ENCODE peak calls at places on chromosomes 12 and 14, in seven cellular contexts. C is prostate gland, D is brain microvascular endothelial cell, P is cardiac fibroblast, V is bronchial epithelial cell, R is IMR-90, U is stomach. E is an unnamed sample.

GRCh38 chr14:71415404-71415690 is 508.1 kb downstream of the PCNX1 start:
- DNase-seq in C (no peak), D (peak), V (no peak), R (peak), P (peak), U (no peak), E (peak)

GRCh38 chr14:101118746-101119610 is 215.5 kb upstream of the RTL1 start:
- DNase-seq in P (no peak), V (no peak), C (peak), D (no peak), R (no peak), U (peak), E (no peak)

GRCh38 chr12:102427542-102427923 is 52.8 kb downstream of the IGF1 start:
- DNase-seq in R (no peak), P (no peak), D (no peak), V (no peak), C (no peak), U (no peak), E (no peak)

GRCh38 chr12:26271024-26271423 is 75.7 kb downstream of the SSPN start:
- DNase-seq in P (peak), V (peak), U (no peak), D (peak), C (no peak), R (peak), E (no peak)

GRCh38 chr12:84632556-84632955 is 280.0 kb downstream of the SLC6A15 start:
- DNase-seq in U (no peak), P (no peak), R (no peak), D (no peak), V (no peak), C (no peak), E (no peak)

GRCh38 chr14:105249175-105250007 is 1.1 kb downstream of the BTBD6 start:
- DNase-seq in U (peak), R (peak), D (peak), C (no peak), P (peak), V (peak), E (peak)

GRCh38 chr12:38895446-38895845 is 9.9 kb downstream of the CPNE8 start:
- DNase-seq in D (no peak), V (no peak), P (no peak), R (no peak), C (no peak), U (no peak), E (no peak)

GRCh38 chr14:62957562-62957961 is 87.7 kb downstream of the KCNH5 start:
- DNase-seq in R (peak), P (peak), U (no peak), D (peak), V (peak), C (no peak), E (peak)

GRCh38 chr12:12784911-12785814 is at the start of gene APOLD1:
- DNase-seq in V (no peak), C (no peak), D (peak), R (no peak), U (no peak), P (peak), E (no peak)

GRCh38 chr12:80101126-80101525 is 1.8 kb downstream of the OTOGL start:
- DNase-seq in P (no peak), D (no peak), V (peak), R (no peak), U (no peak), C (no peak), E (peak)

GRCh38 chr12:238736-239398 is 23.8 kb downstream of the SLC6A13 start:
- DNase-seq in D (no peak), U (no peak), V (no peak), C (no peak), R (no peak), P (no peak), E (no peak)

GRCh38 chr12:49976547-49976946 is 3.8 kb downstream of the AQP6 start:
- DNase-seq in P (no peak), R (no peak), D (no peak), C (no peak), V (no peak), U (no peak), E (no peak)

GRCh38 chr12:71219224-71219623 is 61.4 kb upstream of the TSPAN8 start:
- DNase-seq in V (no peak), R (no peak), C (no peak), D (no peak), U (no peak), P (no peak), E (no peak)

GRCh38 chr12:58069268-58069967 is 128.1 kb downstream of the ATP23 start:
- DNase-seq in C (no peak), V (peak), D (no peak), R (peak), U (no peak), P (peak), E (peak)

GRCh38 chr12:101696477-101697196 is 803 bp upstream of the CHPT1 start:
- DNase-seq in P (peak), C (peak), V (no peak), R (no peak), U (peak), D (no peak), E (peak)

GRCh38 chr12:98533723-98534251 is 18.4 kb downstream of the TMPO start:
- DNase-seq in C (no peak), R (peak), V (no peak), U (no peak), D (no peak), P (peak), E (no peak)

GRCh38 chr14:72432748-72433147 is 461.2 kb downstream of the DPF3 start:
- DNase-seq in D (no peak), V (no peak), P (no peak), U (no peak), R (no peak), C (no peak), E (no peak)
- TF ChIP-seq CTCF in D (no peak), V (no peak), P (no peak), U (no peak), R (no peak), C (no peak), E (no peak)

GRCh38 chr14:89302396-89302950 is 114.6 kb downstream of the FOXN3 start:
- DNase-seq in P (no peak), U (no peak), R (no peak), V (no peak), C (no peak), D (no peak), E (no peak)

GRCh38 chr14:89299587-89299986 is 117.4 kb downstream of the FOXN3 start:
- DNase-seq in V (no peak), C (no peak), U (no peak), P (no peak), D (no peak), R (no peak), E (no peak)

GRCh38 chr14:89304972-89305703 is 111.9 kb downstream of the FOXN3 start:
- DNase-seq in D (peak), V (peak), U (no peak), R (peak), P (peak), C (peak), E (peak)

GRCh38 chr14:89307409-89307808 is 109.6 kb downstream of the FOXN3 start:
- DNase-seq in V (no peak), C (no peak), R (no peak), P (no peak), U (no peak), D (no peak), E (no peak)

GRCh38 chr14:89303452-89304435 is 113.3 kb downstream of the FOXN3 start:
- DNase-seq in V (peak), D (peak), R (peak), P (peak), C (peak), U (peak), E (peak)
- H3K4me3 ChIP-seq in V (no peak), D (peak), R (peak), P (no peak), C (no peak), U (no peak), E (peak)

GRCh38 chr14:89953602-89954001 is 928 bp downstream of the EFCAB11 start:
- DNase-seq in U (no peak), C (no peak), V (no peak), P (no peak), R (no peak), D (no peak), E (no peak)
- TF ChIP-seq CTCF in U (no peak), C (no peak), V (no peak), P (no peak), R (no peak), D (no peak), E (no peak)

GRCh38 chr12:21774358-21775129 is at the start of gene KCNJ8:
- DNase-seq in P (peak), C (peak), R (peak), U (peak), D (peak), V (no peak), E (no peak)
- H3K4me3 ChIP-seq in P (peak), C (peak), R (peak), U (peak), D (peak), V (peak), E (peak)

GRCh38 chr14:97177635-97178034 is 380.5 kb downstream of the VRK1 start:
- DNase-seq in V (no peak), D (no peak), C (no peak), P (no peak), R (no peak), U (no peak), E (no peak)

GRCh38 chr14:97180304-97181200 is 383.4 kb downstream of the VRK1 start:
- DNase-seq in P (peak), R (no peak), D (peak), U (no peak), V (peak), C (no peak), E (peak)

GRCh38 chr14:97179573-97179972 is 382.4 kb downstream of the VRK1 start:
- DNase-seq in P (no peak), U (no peak), D (no peak), V (no peak), C (no peak), R (no peak), E (no peak)

GRCh38 chr14:97178781-97179180 is 381.6 kb downstream of the VRK1 start:
- DNase-seq in R (no peak), D (no peak), P (no peak), C (no peak), U (no peak), V (peak), E (no peak)

DNA sequence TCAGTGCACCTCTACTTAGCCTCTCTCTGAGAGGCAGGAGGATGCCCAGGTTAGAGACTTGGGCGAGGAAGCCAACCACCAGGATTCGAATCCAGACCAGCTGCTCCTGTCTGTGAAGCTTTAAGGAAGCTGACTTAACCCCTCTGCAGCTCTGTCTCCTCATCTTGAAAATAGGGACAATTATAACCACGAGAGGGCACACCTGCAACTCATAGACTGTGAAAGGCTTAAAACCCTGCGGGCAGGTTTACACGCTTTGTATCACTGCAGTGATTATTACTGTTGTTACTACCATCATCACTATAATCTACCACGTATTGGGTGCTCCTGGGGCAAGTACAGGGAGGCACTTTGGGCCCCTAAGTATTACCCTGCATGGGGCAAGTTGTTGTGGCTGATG is 379.8 kb downstream of the VRK1 start:
- DNase-seq in D (no peak), V (peak), R (no peak), P (no peak), U (no peak), C (no peak), E (no peak)
- TF ChIP-seq CTCF in D (no peak), V (peak), R (no peak), P (no peak), U (no peak), C (no peak), E (no peak)

DNA sequence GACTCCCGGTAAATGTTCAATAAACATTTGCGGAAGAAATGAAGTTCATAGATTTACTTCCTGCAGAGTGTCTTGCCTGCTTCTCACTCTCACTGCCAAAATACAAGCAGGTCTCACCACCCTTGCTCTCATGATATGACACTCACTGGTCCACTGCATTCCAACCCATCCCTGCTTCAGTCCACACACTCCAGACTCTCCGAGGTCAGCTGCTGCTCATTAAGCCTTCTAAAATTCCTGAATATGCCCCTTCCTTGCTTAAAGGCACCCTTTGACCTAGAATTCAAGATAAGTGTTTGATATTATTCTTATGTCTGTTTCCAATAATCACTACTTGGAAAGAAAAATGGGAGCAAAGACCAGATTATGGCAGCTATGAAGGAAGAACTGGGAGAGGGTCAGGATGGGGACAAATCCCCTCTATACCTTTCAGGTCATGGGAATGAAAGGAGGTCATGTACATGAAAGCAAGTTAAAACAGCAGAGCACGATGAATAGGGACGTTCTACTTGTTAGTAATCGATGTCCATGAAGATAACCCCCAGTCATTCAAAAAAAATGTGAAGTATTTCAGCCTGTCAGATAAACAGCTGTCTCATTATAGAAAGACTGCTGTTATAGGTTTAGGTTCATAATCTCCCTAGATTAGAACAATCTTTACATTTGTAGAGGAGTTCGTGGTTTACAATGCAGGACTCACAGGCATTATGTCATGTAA is 10.5 kb upstream of the NID2 start:
- DNase-seq in V (peak), P (peak), D (peak), U (no peak), C (no peak), R (peak), E (peak)
- H3K4me3 ChIP-seq in V (no peak), P (no peak), D (no peak), U (no peak), C (no peak), R (no peak), E (no peak)

GRCh38 chr12:1630081-1630826 is 1.2 kb downstream of the WNT5B start:
- DNase-seq in U (peak), V (no peak), R (no peak), P (peak), D (no peak), C (peak), E (peak)
- TF ChIP-seq CTCF in U (no peak), V (peak), R (no peak), P (no peak), D (peak), C (peak), E (no peak)

GRCh38 chr14:35331605-35332516 is 39.7 kb downstream of the PSMA6 start:
- DNase-seq in C (peak), D (peak), V (peak), R (peak), U (peak), P (peak), E (peak)

GRCh38 chr14:35333797-35334743 is 41.9 kb downstream of the PSMA6 start:
- DNase-seq in R (no peak), U (no peak), D (no peak), C (no peak), P (no peak), V (no peak), E (no peak)

GRCh38 chr14:35335388-35336092 is 43.4 kb downstream of the PSMA6 start:
- DNase-seq in U (peak), P (peak), C (no peak), V (no peak), R (no peak), D (no peak), E (peak)

GRCh38 chr14:35332517-35333346 is 40.5 kb downstream of the PSMA6 start:
- DNase-seq in V (peak), P (peak), D (no peak), U (peak), C (no peak), R (no peak), E (peak)

DNA sequence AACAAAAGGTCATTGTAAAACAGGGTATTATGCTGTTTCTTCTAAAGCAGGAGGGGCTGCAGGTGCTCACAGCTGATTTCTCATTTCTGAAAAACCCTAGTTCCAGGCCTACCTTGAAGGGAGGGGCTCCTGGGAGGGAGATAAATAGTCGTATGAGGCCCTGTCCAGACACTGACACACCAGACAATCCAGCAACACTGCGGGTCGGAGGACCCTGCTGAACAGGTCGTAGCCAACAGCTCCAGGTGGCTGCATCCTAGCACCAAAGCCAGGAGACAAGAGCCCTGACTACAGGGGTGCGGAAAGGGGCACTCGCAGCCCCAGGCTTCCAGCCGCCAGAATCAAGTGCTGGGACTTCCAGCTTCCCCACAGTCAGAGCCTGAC is 41.2 kb downstream of the PSMA6 start:
- DNase-seq in C (no peak), V (no peak), U (no peak), R (no peak), P (no peak), D (no peak), E (no peak)
- H3K4me3 ChIP-seq in C (no peak), V (no peak), U (no peak), R (no peak), P (no peak), D (no peak), E (no peak)